ENCODE peak calls at places on chromosomes 7 and 10, in five cellular contexts. L is tibial artery, Y is body of pancreas, I is DND-41, H is heart right ventricle. W is an unnamed sample.

GRCh38 chr10:95655571-95656290 is 780 bp downstream of the ALDH18A1 start:
- DNase-seq in I (peak; percentile 43), Y (no peak), H (no peak), L (no peak), W (peak; percentile 49)

GRCh38 chr7:109699661-109700060 is 1130.0 kb downstream of the DNAJB9 start:
- DNase-seq in H (no peak), Y (no peak), L (no peak), I (no peak), W (no peak)

GRCh38 chr10:15046626-15047025 is 2.9 kb downstream of the OLAH start:
- DNase-seq in L (no peak), H (no peak), Y (no peak), I (no peak), W (no peak)

GRCh38 chr7:120550494-120551048 is 277.6 kb downstream of the KCND2 start:
- DNase-seq in H (no peak), I (no peak), L (no peak), Y (no peak), W (no peak)

GRCh38 chr7:146116452-146117219 is at the start of gene CNTNAP2:
- DNase-seq in L (no peak), I (no peak), H (peak; percentile 10), Y (no peak), W (no peak)

GRCh38 chr7:11082552-11083213 is 109.0 kb downstream of the PHF14 start:
- DNase-seq in Y (no peak), L (no peak), H (no peak), I (no peak), W (no peak)

GRCh38 chr7:1357601-1358271 is 101.5 kb downstream of the MICALL2 start:
- DNase-seq in I (peak; percentile 18), Y (no peak), H (no peak), L (no peak), W (peak; percentile 45)

GRCh38 chr7:98598846-98599615 is 18.1 kb upstream of the NPTX2 start:
- DNase-seq in Y (no peak), L (no peak), I (no peak), H (no peak), W (no peak)

GRCh38 chr7:129298268-129298893 is 73.6 kb downstream of the AHCYL2 start:
- DNase-seq in H (peak; percentile 21), L (peak; percentile 28), I (peak; percentile 60), Y (peak; percentile 47), W (peak; percentile 73)

GRCh38 chr10:33333260-33334169 is 952 bp downstream of the NRP1 start:
- DNase-seq in Y (no peak), I (peak; percentile 75), L (no peak), H (no peak), W (no peak)

GRCh38 chr7:158850390-158851174 is 5.8 kb upstream of the DYNC2I1 start:
- DNase-seq in L (no peak), I (no peak), Y (no peak), H (no peak), W (peak; percentile 51)

GRCh38 chr10:52318136-52318810 is 4.2 kb downstream of the DKK1 start:
- DNase-seq in H (no peak), I (no peak), Y (no peak), L (no peak), W (no peak)
- H3K4me3 ChIP-seq in H (no peak overlapping the region), I (no peak overlapping the region), Y (no peak overlapping the region), L (no peak overlapping the region), W (no peak overlapping the region)

DNA sequence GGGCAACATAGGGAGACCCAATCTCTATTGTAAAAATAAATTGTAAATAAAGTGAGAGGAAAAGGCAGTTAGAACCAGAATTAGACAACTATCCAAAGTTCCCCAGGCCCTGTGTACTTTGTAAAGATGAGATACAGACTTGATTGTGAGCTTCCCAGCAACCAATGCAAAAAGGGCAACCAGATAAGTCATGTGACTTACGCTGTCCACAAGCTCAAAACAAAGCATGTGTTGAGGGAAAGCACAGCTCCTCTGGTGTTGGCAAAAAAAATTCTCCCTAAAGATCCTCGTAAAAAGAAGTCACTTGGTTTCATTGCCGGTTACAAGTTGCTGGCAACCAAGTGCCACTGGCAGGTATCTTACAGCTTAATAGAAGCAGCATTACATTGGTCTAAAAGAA is 154.0 kb downstream of the CUX1 start:
- DNase-seq in H (no peak), L (no peak), I (no peak), Y (no peak), W (no peak)
- H3K4me1 ChIP-seq in H (no peaks in the 10 kb centered on the region), L (no peaks in the 10 kb centered on the region), I (no peaks in the 10 kb centered on the region), Y (peaks cover 7% of the 10 kb centered on the region), W (peaks cover 65% of the 10 kb centered on the region)

GRCh38 chr10:47388879-47389278 is 4.8 kb upstream of the ZNF488 start:
- DNase-seq in L (no peak), I (no peak), Y (no peak), H (no peak), W (no peak)
- H3K4me3 ChIP-seq in L (no peak overlapping the region), I (no peak overlapping the region), Y (no peak overlapping the region), H (no peak overlapping the region), W (no peak overlapping the region)

GRCh38 chr7:40829201-40829600 is 694.4 kb downstream of the SUGCT start:
- DNase-seq in I (no peak), Y (no peak), H (no peak), L (no peak), W (no peak)
- H3K4me1 ChIP-seq in I (no peaks in the 10 kb centered on the region), Y (no peaks in the 10 kb centered on the region), H (no peaks in the 10 kb centered on the region), L (peaks cover 87% of the 10 kb centered on the region), W (no peaks in the 10 kb centered on the region)

GRCh38 chr10:366186-366585 is 230.9 kb downstream of the ZMYND11 start:
- DNase-seq in I (no peak), Y (no peak), H (no peak), L (no peak), W (no peak)
- H3K4me3 ChIP-seq in I (no peak overlapping the region), Y (no peak overlapping the region), H (no peak overlapping the region), L (no peak overlapping the region), W (no peak overlapping the region)

GRCh38 chr7:90624128-90624980 is 28.2 kb downstream of the CDK14 start:
- DNase-seq in I (no peak), L (no peak), H (no peak), Y (no peak), W (no peak)

GRCh38 chr7:90622670-90623069 is 26.5 kb downstream of the CDK14 start:
- DNase-seq in H (no peak), Y (no peak), I (no peak), L (no peak), W (no peak)

GRCh38 chr7:90625562-90625961 is 29.4 kb downstream of the CDK14 start:
- DNase-seq in H (no peak), I (no peak), Y (peak; percentile 58), L (peak; percentile 35), W (no peak)

GRCh38 chr7:90625051-90625450 is 28.9 kb downstream of the CDK14 start:
- DNase-seq in H (no peak), Y (no peak), I (no peak), L (no peak), W (no peak)

GRCh38 chr7:90626011-90626410 is 29.9 kb downstream of the CDK14 start:
- DNase-seq in Y (no peak), H (no peak), L (no peak), I (no peak), W (no peak)
- H3K4me1 ChIP-seq in Y (peaks cover 8% of the 10 kb centered on the region), H (peaks cover 36% of the 10 kb centered on the region), L (peaks cover 33% of the 10 kb centered on the region), I (no peaks in the 10 kb centered on the region), W (peaks cover 48% of the 10 kb centered on the region)

W was measured in Karpas-422.